ENCODE peak calls at places on chromosomes 5 and 9, in nine cellular contexts. L is left cardiac atrium; V is H9; D is CD8-positive, alpha-beta memory T cell; B is HEK293T; N is IMR-90; C is small intestine; I is B cell; K is islet precursor cell. S is an unnamed sample.
A peak's percentile ranks its signal among the peaks of the same experiment; 100 is the strongest.

GRCh38 chr5:109937951-109938350 is 248.2 kb downstream of the MAN2A1 start:
- DNase-seq in L (no peak), C (no peak), D (no peak), K (no peak), I (no peak), V (no peak), N (no peak), B (no peak), S (no peak)

GRCh38 chr5:151592855-151593408 is 1.8 kb upstream of the FAT2 start:
- DNase-seq in D (no peak), N (no peak), V (no peak), B (no peak), I (no peak), C (peak; percentile 62), K (peak; percentile 91), L (no peak), S (no peak)

GRCh38 chr5:8606231-8606630 is 737.3 kb downstream of the MTRR start:
- DNase-seq in D (no peak), N (no peak), V (no peak), B (no peak), L (no peak), K (no peak), I (no peak), C (no peak), S (no peak)

GRCh38 chr5:54360089-54360488 is 49.7 kb upstream of the ARL15 start:
- DNase-seq in V (peak; percentile 29), L (peak; percentile 18), D (no peak), C (peak; percentile 47), I (no peak), B (no peak), K (peak; percentile 87), N (peak; percentile 15), S (no peak)

GRCh38 chr5:157744055-157745011 is 821 bp downstream of the LSM11 start:
- DNase-seq in L (peak; percentile 28), C (peak; percentile 22), V (no peak), D (no peak), B (peak; percentile 22), N (no peak), I (peak; percentile 33), K (peak; percentile 60), S (peak; percentile 17)

GRCh38 chr5:138663561-138663960 is 88.4 kb upstream of the HSPA9 start:
- DNase-seq in B (no peak), V (no peak), C (no peak), I (no peak), L (no peak), N (no peak), D (no peak), K (no peak), S (no peak)

GRCh38 chr5:177427211-177427822 is 841 bp downstream of the GRK6 start:
- DNase-seq in D (no peak), C (no peak), V (no peak), L (no peak), N (no peak), I (no peak), B (no peak), K (peak; percentile 79), S (no peak)

GRCh38 chr5:42653705-42654104 is 102.9 kb upstream of the CCDC152 start:
- DNase-seq in C (no peak), I (no peak), V (no peak), B (no peak), K (no peak), N (no peak), L (no peak), D (no peak), S (no peak)

GRCh38 chr9:112532427-112532826 is 45.8 kb downstream of the KIAA1958 start:
- DNase-seq in K (no peak), I (no peak), V (no peak), N (peak; percentile 80), C (peak; percentile 10), D (no peak), B (no peak), L (peak; percentile 54), S (no peak)

GRCh38 chr5:115366223-115366622 is 69.8 kb upstream of the CCDC112 start:
- DNase-seq in L (no peak), D (no peak), C (no peak), B (no peak), K (peak; percentile 94), N (peak; percentile 94), V (no peak), I (no peak), S (no peak)

GRCh38 chr9:92463989-92464388 is 18.3 kb downstream of the ASPN start:
- DNase-seq in I (no peak), C (no peak), L (no peak), K (no peak), D (no peak), B (no peak), V (no peak), N (peak; percentile 96), S (no peak)

GRCh38 chr5:144915452-144915851 is 744.8 kb downstream of the KCTD16 start:
- DNase-seq in I (no peak), C (no peak), N (no peak), B (no peak), L (no peak), D (no peak), V (no peak), K (no peak), S (no peak)

GRCh38 chr5:168647083-168647482 is 67.9 kb upstream of the PANK3 start:
- DNase-seq in C (peak; percentile 86), N (no peak), B (no peak), I (no peak), V (no peak), D (no peak), L (no peak), K (peak; percentile 64), S (no peak)

GRCh38 chr5:82664711-82665110 is 386.6 kb upstream of the RPS23 start:
- DNase-seq in B (no peak), K (no peak), N (no peak), V (no peak), C (no peak), D (no peak), L (no peak), I (no peak), S (no peak)

GRCh38 chr9:16143947-16144890 is 591.4 kb downstream of the CCDC171 start:
- DNase-seq in N (no peak), K (no peak), B (no peak), V (no peak), I (no peak), C (no peak), L (no peak), D (no peak), S (no peak)

GRCh38 chr9:130451509-130452388 is 7.0 kb downstream of the ASS1 start:
- DNase-seq in D (no peak), K (peak; percentile 95), N (peak; percentile 95), V (peak; percentile 74), L (peak; percentile 93), I (no peak), C (peak; percentile 93), B (peak; percentile 82), S (no peak)

GRCh38 chr9:17793713-17794622 is 215.1 kb downstream of the SH3GL2 start:
- DNase-seq in V (peak; percentile 36), K (peak; percentile 62), N (no peak), I (no peak), B (peak; percentile 50), C (peak; percentile 27), D (no peak), L (no peak), S (no peak)

GRCh38 chr5:139639619-139640431 is 8.3 kb upstream of the CXXC5 start:
- DNase-seq in V (no peak), D (no peak), B (no peak), K (no peak), C (no peak), I (no peak), N (peak; percentile 53), L (peak; percentile 68), S (no peak)

GRCh38 chr5:165495829-165496380 is 1990.5 kb downstream of the MAT2B start:
- DNase-seq in B (no peak), V (no peak), D (no peak), C (no peak), K (no peak), N (peak; percentile 22), L (no peak), I (no peak), S (no peak)

GRCh38 chr5:153480401-153480800 is 10.1 kb upstream of the GRIA1 start:
- DNase-seq in B (no peak), D (no peak), L (no peak), K (no peak), N (peak; percentile 52), V (no peak), I (no peak), C (no peak), S (no peak)

GRCh38 chr9:4339783-4340335 is 40.0 kb upstream of the GLIS3 start:
- DNase-seq in V (no peak), C (no peak), K (no peak), B (no peak), D (no peak), I (no peak), L (no peak), N (peak; percentile 19), S (no peak)

GRCh38 chr9:121640076-121640475 is 11.4 kb upstream of the DAB2IP start:
- DNase-seq in D (no peak), N (peak; percentile 17), K (peak; percentile 80), L (peak; percentile 76), V (peak; percentile 69), I (no peak), B (peak; percentile 72), C (peak; percentile 77), S (no peak)

GRCh38 chr5:175526691-175527090 is 48.3 kb downstream of the SFXN1 start:
- DNase-seq in N (no peak), I (no peak), C (no peak), L (no peak), K (no peak), B (no peak), V (no peak), D (no peak), S (no peak)

GRCh38 chr9:116300360-116300759 is 146.8 kb downstream of the PAPPA start:
- DNase-seq in V (no peak), C (no peak), B (no peak), K (no peak), I (no peak), L (no peak), N (no peak), D (no peak), S (no peak)

GRCh38 chr9:97703437-97704326 is 6.5 kb upstream of the XPA start:
- DNase-seq in I (no peak), D (no peak), V (no peak), K (peak; percentile 84), C (no peak), N (peak; percentile 80), L (no peak), B (no peak), S (no peak)

GRCh38 chr9:72524820-72525539 is 3.6 kb downstream of the TMC1 start:
- DNase-seq in K (peak; percentile 97), B (no peak), N (peak; percentile 100), V (peak; percentile 70), D (no peak), C (peak; percentile 89), L (no peak), I (no peak), S (no peak)

GRCh38 chr9:122095010-122095767 is 2.1 kb upstream of the TTLL11 start:
- DNase-seq in N (peak; percentile 65), I (no peak), L (peak; percentile 48), B (peak; percentile 51), V (peak; percentile 65), D (peak; percentile 17), K (peak; percentile 74), C (peak; percentile 66), S (peak; percentile 42)

GRCh38 chr5:39224196-39224754 is 4.9 kb upstream of the FYB1 start:
- DNase-seq in L (no peak), K (peak; percentile 64), D (no peak), B (no peak), V (no peak), I (no peak), C (peak; percentile 30), N (peak; percentile 5), S (no peak)

GRCh38 chr9:3491450-3491849 is 34.4 kb downstream of the RFX3 start:
- DNase-seq in D (no peak), I (no peak), B (no peak), N (no peak), K (no peak), C (no peak), L (no peak), V (no peak), S (no peak)

GRCh38 chr5:141003791-141004601 is 37.7 kb downstream of the PCDHAC2 start:
- DNase-seq in D (no peak), C (no peak), K (peak; percentile 97), I (no peak), L (no peak), N (no peak), B (no peak), V (peak; percentile 84), S (no peak)

GRCh38 chr5:61525573-61526142 is 193.6 kb downstream of the ZSWIM6 start:
- DNase-seq in D (no peak), B (no peak), K (peak; percentile 85), I (no peak), N (peak; percentile 7), L (no peak), C (no peak), V (no peak), S (no peak)

S was measured in CD4-positive, CD25-positive, alpha-beta regulatory T cell.